ENCODE peak calls at places on chromosomes 13 and 19, in six cellular contexts. One of them, this sample, is unnamed.

GRCh38 chr13:38951525-38952313 is 38.9 kb downstream of the STOML3 start:
- DNase-seq in RWPE1: no peak
- DNase-seq in neural progenitor cell: peak
- DNase-seq in Caco-2: no peak
- DNase-seq in activated T-cell treated with anti-CD3 and anti-CD28 coated beads, Interleukin-2, amount 50 U/mL, for 1 hour: no peak
- DNase-seq in activated gamma-delta T cell: no peak
- DNase-seq in this sample: no peak

GRCh38 chr13:43023244-43023931 is at the start of gene DNAJC15:
- DNase-seq in neural progenitor cell: peak
- DNase-seq in RWPE1: no peak
- DNase-seq in activated gamma-delta T cell: peak
- DNase-seq in activated T-cell treated with anti-CD3 and anti-CD28 coated beads, Interleukin-2, amount 50 U/mL, for 1 hour: peak
- DNase-seq in Caco-2: peak
- DNase-seq in this sample: peak

GRCh38 chr13:82477436-82477835 is 1404.8 kb downstream of the SLITRK1 start:
- DNase-seq in RWPE1: no peak
- DNase-seq in activated T-cell treated with anti-CD3 and anti-CD28 coated beads, Interleukin-2, amount 50 U/mL, for 1 hour: no peak
- DNase-seq in Caco-2: peak
- DNase-seq in activated gamma-delta T cell: no peak
- DNase-seq in neural progenitor cell: no peak
- DNase-seq in this sample: no peak

GRCh38 chr13:18948664-18949488 is 232.7 kb downstream of the TUBA3C start:
- DNase-seq in activated gamma-delta T cell: no peak
- DNase-seq in Caco-2: no peak
- DNase-seq in RWPE1: no peak
- DNase-seq in activated T-cell treated with anti-CD3 and anti-CD28 coated beads, Interleukin-2, amount 50 U/mL, for 1 hour: no peak
- DNase-seq in neural progenitor cell: no peak
- DNase-seq in this sample: no peak

GRCh38 chr19:51689751-51690358 is 3.3 kb upstream of the SPACA6 start:
- DNase-seq in Caco-2: peak
- DNase-seq in activated T-cell treated with anti-CD3 and anti-CD28 coated beads, Interleukin-2, amount 50 U/mL, for 1 hour: no peak
- DNase-seq in activated gamma-delta T cell: no peak
- DNase-seq in neural progenitor cell: peak
- DNase-seq in RWPE1: no peak
- DNase-seq in this sample: no peak

GRCh38 chr19:34215666-34216038 is 38.7 kb upstream of the GARRE1 start:
- DNase-seq in RWPE1: no peak
- DNase-seq in activated gamma-delta T cell: no peak
- DNase-seq in neural progenitor cell: no peak
- DNase-seq in Caco-2: no peak
- DNase-seq in activated T-cell treated with anti-CD3 and anti-CD28 coated beads, Interleukin-2, amount 50 U/mL, for 1 hour: no peak
- DNase-seq in this sample: no peak

GRCh38 chr13:46728777-46729176 is 68.2 kb downstream of the ESD start:
- DNase-seq in Caco-2: peak
- DNase-seq in neural progenitor cell: peak
- DNase-seq in activated gamma-delta T cell: no peak
- DNase-seq in activated T-cell treated with anti-CD3 and anti-CD28 coated beads, Interleukin-2, amount 50 U/mL, for 1 hour: no peak
- DNase-seq in RWPE1: no peak
- DNase-seq in this sample: no peak

GRCh38 chr13:40549500-40550094 is 116.8 kb downstream of the FOXO1 start:
- DNase-seq in activated gamma-delta T cell: no peak
- DNase-seq in Caco-2: peak
- DNase-seq in activated T-cell treated with anti-CD3 and anti-CD28 coated beads, Interleukin-2, amount 50 U/mL, for 1 hour: no peak
- DNase-seq in neural progenitor cell: no peak
- DNase-seq in RWPE1: no peak
- DNase-seq in this sample: no peak

This sample was measured in activated naive CD8-positive, alpha-beta T cell treated with anti-CD3 and anti-CD28 coated beads, Interleukin-2, amount 10 ng/mL, durations not matched to agents 7 days and 5 days.